ENCODE peak calls at places on chromosomes 11 and 22, in seven cellular contexts. V is anterior cingulate cortex; J is CD4-positive, alpha-beta memory T cell; Z is NCI-H460; O is mammary epithelial cell; M is retina; K is stomach. H is an unnamed sample.

GRCh38 chr11:69425895-69426544 is 55.4 kb upstream of the LINC01488 start:
- DNase-seq in M (no peak), O (no peak), K (no peak), V (no peak), Z (no peak), J (no peak), H (no peak)

GRCh38 chr11:47083913-47084312 is 92.8 kb downstream of the ARFGAP2 start:
- DNase-seq in V (no peak), M (no peak), Z (no peak), O (peak), K (no peak), J (no peak), H (no peak)

GRCh38 chr22:24427500-24428164 is at the start of gene ADORA2A:
- DNase-seq in V (no peak), O (no peak), M (no peak), Z (no peak), K (peak), J (peak), H (no peak)

GRCh38 chr11:66686100-66686785 is 8.6 kb upstream of the RBM4B start:
- DNase-seq in K (no peak), O (peak), Z (no peak), V (no peak), J (no peak), M (no peak), H (no peak)

GRCh38 chr11:84788220-84788619 is 838.9 kb downstream of the DLG2 start:
- DNase-seq in M (no peak), K (no peak), O (peak), J (no peak), V (no peak), Z (no peak), H (no peak)

GRCh38 chr11:10631761-10632160 is 61.8 kb downstream of the IRAG1 start:
- DNase-seq in M (no peak), Z (no peak), J (no peak), O (no peak), V (no peak), K (no peak), H (no peak)

GRCh38 chr22:29394931-29395581 is 6.7 kb upstream of the AP1B1 start:
- DNase-seq in O (peak), J (peak), M (peak), K (peak), V (no peak), Z (peak), H (peak)

GRCh38 chr11:118217575-118217974 is 7.2 kb downstream of the JAML start:
- DNase-seq in M (no peak), J (peak), V (no peak), K (no peak), O (no peak), Z (no peak), H (no peak)

GRCh38 chr11:65506770-65507485 is 8.1 kb downstream of the MALAT1 start:
- DNase-seq in J (peak), Z (no peak), V (no peak), K (peak), O (no peak), M (peak), H (no peak)

GRCh38 chr22:17847360-17848078 is 73.2 kb upstream of the BID start:
- DNase-seq in K (no peak), J (no peak), V (no peak), M (peak), O (no peak), Z (no peak), H (no peak)

GRCh38 chr11:35165416-35166368 is 26.7 kb downstream of the CD44 start:
- DNase-seq in V (no peak), Z (no peak), K (peak), O (peak), J (peak), M (no peak), H (no peak)

GRCh38 chr11:72144807-72145565 is 9.5 kb downstream of the FOLR3 start:
- DNase-seq in J (no peak), O (peak), Z (no peak), V (no peak), K (no peak), M (no peak), H (no peak)

GRCh38 chr11:2422461-2423156 is 21.7 kb downstream of the TRPM5 start:
- DNase-seq in O (no peak), Z (no peak), K (no peak), J (no peak), V (no peak), M (no peak), H (no peak)

GRCh38 chr11:26677566-26677965 is 44.3 kb downstream of the SLC5A12 start:
- DNase-seq in O (peak), K (no peak), Z (no peak), M (no peak), V (no peak), J (no peak), H (no peak)

GRCh38 chr11:128704517-128704916 is 10.6 kb downstream of the FLI1 start:
- DNase-seq in V (no peak), J (no peak), O (no peak), K (no peak), M (no peak), Z (no peak), H (no peak)